ENCODE peak calls at places on chromosomes 13 and 19, in five cellular contexts. C, G, L, Z and U are unnamed samples.

GRCh38 chr13:104962411-104962810 is 1573.1 kb downstream of the EFNB2 start:
- DNase-seq in C (no peak), G (no peak), L (no peak), Z (no peak), U (no peak)

GRCh38 chr13:59447846-59448620 is 715.7 kb downstream of the DIAPH3 start:
- DNase-seq in C (no peak), G (peak), L (no peak), Z (no peak), U (no peak)

GRCh38 chr19:10226376-10227214 is 4.5 kb downstream of the S1PR2 start:
- DNase-seq in C (peak), G (peak), L (no peak), Z (no peak), U (no peak)

GRCh38 chr19:34838248-34838647 is 65.2 kb upstream of the ZNF599 start:
- DNase-seq in C (no peak), G (no peak), L (peak), Z (no peak), U (no peak)

GRCh38 chr13:79749985-79750551 is 269.1 kb downstream of the NDFIP2 start:
- DNase-seq in C (peak), G (peak), L (no peak), Z (no peak), U (no peak)

GRCh38 chr19:6587093-6587820 is 3.7 kb downstream of the CD70 start:
- DNase-seq in C (no peak), G (no peak), L (peak), Z (no peak), U (peak)

GRCh38 chr13:105220063-105220462 is 1315.4 kb downstream of the EFNB2 start:
- DNase-seq in C (no peak), G (peak), L (no peak), Z (no peak), U (no peak)

GRCh38 chr13:32639502-32640105 is 53.4 kb downstream of the PDS5B start:
- DNase-seq in C (peak), G (peak), L (peak), Z (peak), U (peak)

GRCh38 chr19:45146716-45147337 is 14.0 kb downstream of the NKPD1 start:
- DNase-seq in C (no peak), G (no peak), L (no peak), Z (no peak), U (no peak)

GRCh38 chr19:18915639-18916038 is 3.5 kb downstream of the COPE start:
- DNase-seq in C (peak), G (peak), L (peak), Z (no peak), U (peak)

GRCh38 chr19:58338825-58339558 is 12.2 kb downstream of the ZSCAN22 start:
- DNase-seq in C (no peak), G (peak), L (no peak), Z (no peak), U (no peak)

GRCh38 chr13:66660013-66660804 is 569.9 kb downstream of the PCDH9 start:
- DNase-seq in C (no peak), G (peak), L (peak), Z (no peak), U (no peak)

GRCh38 chr13:96898212-96898611 is 96.1 kb downstream of the OXGR1 start:
- DNase-seq in C (no peak), G (peak), L (no peak), Z (no peak), U (no peak)

GRCh38 chr19:35727053-35727955 is 9.5 kb downstream of the KMT2B start:
- DNase-seq in C (no peak), G (no peak), L (no peak), Z (no peak), U (no peak)

GRCh38 chr19:22438011-22438410 is 15.9 kb upstream of the ZNF98 start:
- DNase-seq in C (no peak), G (no peak), L (no peak), Z (no peak), U (no peak)

GRCh38 chr13:41268764-41269163 is 5.4 kb upstream of the MTRF1 start:
- DNase-seq in C (no peak), G (peak), L (peak), Z (peak), U (peak)

GRCh38 chr19:2507109-2507508 is 31.2 kb downstream of the GADD45B start:
- DNase-seq in C (peak), G (peak), L (peak), Z (peak), U (no peak)

GRCh38 chr13:109790951-109791605 is 4.7 kb upstream of the IRS2 start:
- DNase-seq in C (no peak), G (peak), L (peak), Z (peak), U (no peak)

GRCh38 chr19:14114854-14115253 is 2.7 kb downstream of the PRKACA start:
- DNase-seq in C (peak), G (no peak), L (peak), Z (peak), U (peak)

GRCh38 chr19:47155141-47155540 is 24.5 kb downstream of the SAE1 start:
- DNase-seq in C (peak), G (no peak), L (no peak), Z (no peak), U (no peak)

GRCh38 chr19:34269968-34270621 is 15.7 kb downstream of the GARRE1 start:
- DNase-seq in C (peak), G (peak), L (peak), Z (peak), U (peak)

GRCh38 chr19:14103310-14103709 is 12.8 kb upstream of the SAMD1 start:
- DNase-seq in C (no peak), G (no peak), L (no peak), Z (no peak), U (no peak)

GRCh38 chr13:113991191-113991669 is 17.4 kb upstream of the C13orf46 start:
- DNase-seq in C (no peak), G (no peak), L (no peak), Z (no peak), U (no peak)

GRCh38 chr19:1860133-1860775 is 3.1 kb downstream of the KLF16 start:
- DNase-seq in C (peak), G (peak), L (peak), Z (peak), U (peak)

GRCh38 chr19:46660008-46660517 is 919 bp downstream of the DACT3 start:
- DNase-seq in C (peak), G (no peak), L (no peak), Z (no peak), U (no peak)

GRCh38 chr19:43534811-43535761 is 2.1 kb downstream of the ZNF575 start:
- DNase-seq in C (peak), G (peak), L (peak), Z (no peak), U (peak)

GRCh38 chr13:100734194-100734720 is 59.7 kb upstream of the TMTC4 start:
- DNase-seq in C (no peak), G (no peak), L (no peak), Z (no peak), U (no peak)

GRCh38 chr19:51821921-51822716 is 27.2 kb downstream of the FPR3 start:
- DNase-seq in C (no peak), G (no peak), L (no peak), Z (no peak), U (no peak)

GRCh38 chr19:3516675-3517207 is 10.6 kb downstream of the FZR1 start:
- DNase-seq in C (peak), G (no peak), L (peak), Z (peak), U (peak)

GRCh38 chr19:42277821-42278809 is 9.1 kb downstream of the CIC start:
- DNase-seq in C (peak), G (peak), L (no peak), Z (no peak), U (no peak)